ENCODE peak calls at places on chromosomes 1 and 21, in five cellular contexts. One of them, this sample, is unnamed.

GRCh38 chr21:44857127-44857892 is 16.2 kb downstream of the PTTG1IP start:
- DNase-seq in activated T-cell treated with anti-CD3 and anti-CD28 coated beads for 4 hours: no peak
- DNase-seq in lower lobe of right lung: no peak
- DNase-seq in Peyer's patch: peak; percentile 16
- DNase-seq in Calu3: no peak
- DNase-seq in this sample: no peak

GRCh38 chr1:168609133-168609715 is 32.8 kb downstream of the XCL1 start:
- DNase-seq in Peyer's patch: no peak
- DNase-seq in Calu3: no peak
- DNase-seq in activated T-cell treated with anti-CD3 and anti-CD28 coated beads for 4 hours: no peak
- DNase-seq in lower lobe of right lung: no peak
- DNase-seq in this sample: peak; percentile 68

GRCh38 chr1:175158133-175158532 is 34.4 kb downstream of the KIAA0040 start:
- DNase-seq in activated T-cell treated with anti-CD3 and anti-CD28 coated beads for 4 hours: no peak
- DNase-seq in lower lobe of right lung: no peak
- DNase-seq in Peyer's patch: no peak
- DNase-seq in Calu3: no peak
- DNase-seq in this sample: no peak

GRCh38 chr1:53561488-53562115 is 102.4 kb downstream of the DMRTB1 start:
- DNase-seq in Calu3: no peak
- DNase-seq in Peyer's patch: peak; percentile 21
- DNase-seq in activated T-cell treated with anti-CD3 and anti-CD28 coated beads for 4 hours: no peak
- DNase-seq in lower lobe of right lung: no peak
- DNase-seq in this sample: peak; percentile 34

GRCh38 chr1:237679687-237680086 is 211.0 kb downstream of the ZP4 start:
- DNase-seq in lower lobe of right lung: no peak
- DNase-seq in Calu3: no peak
- DNase-seq in Peyer's patch: no peak
- DNase-seq in activated T-cell treated with anti-CD3 and anti-CD28 coated beads for 4 hours: no peak
- DNase-seq in this sample: no peak

GRCh38 chr1:109793486-109794318 is 30.0 kb upstream of the EPS8L3 start:
- DNase-seq in Calu3: peak; percentile 69
- DNase-seq in Peyer's patch: peak; percentile 61
- DNase-seq in activated T-cell treated with anti-CD3 and anti-CD28 coated beads for 4 hours: peak; percentile 31
- DNase-seq in lower lobe of right lung: peak; percentile 42
- DNase-seq in this sample: peak; percentile 77

GRCh38 chr1:213968391-213968790 is 19.4 kb upstream of the PROX1 start:
- DNase-seq in activated T-cell treated with anti-CD3 and anti-CD28 coated beads for 4 hours: no peak
- DNase-seq in lower lobe of right lung: no peak
- DNase-seq in Calu3: no peak
- DNase-seq in Peyer's patch: no peak
- DNase-seq in this sample: no peak

GRCh38 chr1:219761208-219761860 is 148.4 kb upstream of the ZC3H11B start:
- DNase-seq in Peyer's patch: no peak
- DNase-seq in activated T-cell treated with anti-CD3 and anti-CD28 coated beads for 4 hours: no peak
- DNase-seq in lower lobe of right lung: no peak
- DNase-seq in Calu3: no peak
- DNase-seq in this sample: no peak

GRCh38 chr1:47709302-47710074 is 271.6 kb downstream of the FOXD2 start:
- DNase-seq in activated T-cell treated with anti-CD3 and anti-CD28 coated beads for 4 hours: no peak
- DNase-seq in Calu3: peak; percentile 44
- DNase-seq in Peyer's patch: peak; percentile 66
- DNase-seq in lower lobe of right lung: no peak
- DNase-seq in this sample: no peak

GRCh38 chr1:72636636-72637035 is 354.3 kb upstream of the NEGR1 start:
- DNase-seq in lower lobe of right lung: no peak
- DNase-seq in Peyer's patch: no peak
- DNase-seq in activated T-cell treated with anti-CD3 and anti-CD28 coated beads for 4 hours: no peak
- DNase-seq in Calu3: no peak
- DNase-seq in this sample: no peak

GRCh38 chr1:23555949-23556640 is 3.2 kb downstream of the ID3 start:
- DNase-seq in Peyer's patch: no peak
- DNase-seq in activated T-cell treated with anti-CD3 and anti-CD28 coated beads for 4 hours: no peak
- DNase-seq in lower lobe of right lung: no peak
- DNase-seq in Calu3: no peak
- DNase-seq in this sample: no peak

GRCh38 chr1:116151739-116152576 is 40.8 kb downstream of the MAB21L3 start:
- DNase-seq in activated T-cell treated with anti-CD3 and anti-CD28 coated beads for 4 hours: peak; percentile 63
- DNase-seq in lower lobe of right lung: peak; percentile 80
- DNase-seq in Peyer's patch: peak; percentile 85
- DNase-seq in Calu3: peak; percentile 76
- DNase-seq in this sample: peak; percentile 59

GRCh38 chr1:47190807-47191206 is 971 bp upstream of the PDZK1IP1 start:
- DNase-seq in Calu3: no peak
- DNase-seq in lower lobe of right lung: no peak
- DNase-seq in Peyer's patch: no peak
- DNase-seq in activated T-cell treated with anti-CD3 and anti-CD28 coated beads for 4 hours: no peak
- DNase-seq in this sample: peak; percentile 34

GRCh38 chr1:167721617-167722151 is at the start of gene MPZL1:
- DNase-seq in lower lobe of right lung: peak; percentile 96
- DNase-seq in activated T-cell treated with anti-CD3 and anti-CD28 coated beads for 4 hours: peak; percentile 92
- DNase-seq in Peyer's patch: peak; percentile 97
- DNase-seq in Calu3: peak; percentile 98
- DNase-seq in this sample: peak; percentile 96